ENCODE peak calls at places on chromosomes 12 and 14, in five cellular contexts. Q is neural progenitor cell, V is fibroblast of lung, Z is OCI-LY7, A is mesendoderm. F is an unnamed sample.
A peak's percentile ranks its signal among the peaks of the same experiment; 100 is the strongest.

GRCh38 chr14:73633517-73634332 is 11.1 kb upstream of the DNAL1 start:
- DNase-seq in Z (peak; percentile 60), Q (peak; percentile 75), V (peak; percentile 60), A (peak; percentile 82), F (no peak)

GRCh38 chr12:66620703-66621102 is 58.2 kb downstream of the GRIP1 start:
- DNase-seq in A (no peak), V (peak; percentile 27), Q (no peak), Z (no peak), F (no peak)

GRCh38 chr12:30169839-30170591 is 386.3 kb upstream of the TMTC1 start:
- DNase-seq in Z (no peak), Q (peak; percentile 66), V (peak; percentile 14), A (peak; percentile 58), F (no peak)

GRCh38 chr12:122184522-122184921 is 1.6 kb downstream of the LRRC43 start:
- DNase-seq in Q (no peak), Z (no peak), A (no peak), V (no peak), F (no peak)

GRCh38 chr14:104353221-104353920 is 215.0 kb downstream of the KIF26A start:
- DNase-seq in V (no peak), A (no peak), Z (no peak), Q (no peak), F (no peak)

GRCh38 chr14:76486251-76486743 is 110.4 kb downstream of the ESRRB start:
- DNase-seq in V (no peak), Q (no peak), Z (no peak), A (no peak), F (no peak)

GRCh38 chr12:57008113-57008687 is 1.9 kb upstream of the ZBTB39 start:
- DNase-seq in V (peak; percentile 54), A (peak; percentile 83), Z (peak; percentile 79), Q (peak; percentile 61), F (no peak)

GRCh38 chr14:23550131-23550826 is 1.3 kb downstream of the ZFHX2 start:
- DNase-seq in Q (peak; percentile 22), A (peak; percentile 59), Z (no peak), V (no peak), F (no peak)

GRCh38 chr12:20212658-20213387 is 155.5 kb upstream of the PDE3A start:
- DNase-seq in A (peak; percentile 99), Q (peak; percentile 93), Z (no peak), V (peak; percentile 99), F (peak; percentile 15)

GRCh38 chr12:88371416-88372183 is 208.7 kb downstream of the KITLG start:
- DNase-seq in V (no peak), Z (no peak), A (no peak), Q (no peak), F (no peak)

GRCh38 chr12:6827982-6828670 is at the start of gene P3H3:
- DNase-seq in A (peak; percentile 86), Q (peak; percentile 70), V (peak; percentile 56), Z (peak; percentile 21), F (no peak)

GRCh38 chr14:22118894-22119477 is 445.4 kb upstream of the OR4E1 start:
- DNase-seq in A (no peak), Z (no peak), Q (no peak), V (no peak), F (no peak)

GRCh38 chr14:21385170-21385904 is 1.5 kb upstream of the SUPT16H start:
- DNase-seq in V (no peak), A (no peak), Q (peak; percentile 8), Z (peak; percentile 65), F (no peak)

GRCh38 chr14:33711761-33712160 is 239.1 kb downstream of the EGLN3 start:
- DNase-seq in Z (no peak), V (no peak), A (no peak), Q (no peak), F (no peak)

GRCh38 chr12:14275886-14276285 is 89.6 kb upstream of the ATF7IP start:
- DNase-seq in A (no peak), Q (no peak), V (no peak), Z (no peak), F (no peak)

GRCh38 chr12:10940389-10940788 is 1.3 kb upstream of the TAS2R14 start:
- DNase-seq in A (peak; percentile 84), Z (no peak), Q (no peak), V (peak; percentile 94), F (peak; percentile 71)

GRCh38 chr14:68630081-68630571 is 162.7 kb downstream of the ZFP36L1 start:
- DNase-seq in Q (no peak), A (no peak), V (no peak), Z (no peak), F (no peak)

GRCh38 chr12:12505544-12506501 is 56.8 kb downstream of the DUSP16 start:
- DNase-seq in Z (peak; percentile 42), V (peak; percentile 59), A (peak; percentile 75), Q (no peak), F (no peak)

GRCh38 chr12:49808686-49809368 is 19.4 kb downstream of the NCKAP5L start:
- DNase-seq in Q (peak; percentile 31), V (peak; percentile 33), A (peak; percentile 69), Z (no peak), F (no peak)

GRCh38 chr12:121404734-121405133 is 4.8 kb downstream of the RNF34 start:
- DNase-seq in A (no peak), V (no peak), Z (peak; percentile 48), Q (no peak), F (no peak)

GRCh38 chr12:94763461-94763860 is 113.1 kb upstream of the TMCC3 start:
- DNase-seq in Q (no peak), Z (no peak), V (no peak), A (no peak), F (no peak)
- H3K4me2 ChIP-seq in Q (no peak overlapping the region), Z (peak overlapping the region; percentile 21), V (no peak overlapping the region), A (no peak overlapping the region), F (no peak overlapping the region)

DNA sequence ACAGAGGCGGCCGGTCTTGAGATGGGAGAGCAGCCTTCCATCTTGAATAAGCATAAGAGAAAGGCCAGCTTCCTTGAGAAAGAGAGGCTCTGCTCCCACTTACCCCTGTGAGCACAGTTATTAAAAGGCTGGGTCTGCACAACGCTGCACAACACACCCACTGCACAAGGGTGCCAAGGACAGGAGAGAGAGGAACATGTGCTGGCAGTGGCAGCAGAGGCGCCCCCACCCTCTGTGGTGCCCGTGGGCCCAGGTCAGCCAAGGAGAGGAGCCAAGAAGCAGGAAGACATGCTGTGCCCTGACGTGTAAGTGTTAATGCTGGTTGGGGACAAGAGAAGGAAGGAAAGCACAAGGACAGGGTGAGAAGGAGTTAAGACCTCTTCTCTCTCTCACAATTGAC is 144.4 kb downstream of the TTC7B start:
- DNase-seq in A (no peak), Z (no peak), Q (no peak), V (no peak), F (no peak)
- H3K4me1 ChIP-seq in A (no peaks in the 10 kb centered on the region), Z (peaks cover 13% of the 10 kb centered on the region), Q (no peaks in the 10 kb centered on the region), V (peaks cover 3% of the 10 kb centered on the region), F (no peaks in the 10 kb centered on the region)

GRCh38 chr12:79549531-79550271 is 141.1 kb downstream of the PAWR start:
- DNase-seq in V (peak; percentile 94), Q (no peak), Z (no peak), A (peak; percentile 40), F (no peak)

GRCh38 chr12:79547735-79548347 is 142.9 kb downstream of the PAWR start:
- DNase-seq in Q (peak; percentile 64), Z (peak; percentile 51), V (peak; percentile 71), A (peak; percentile 90), F (no peak)

GRCh38 chr12:79548525-79548924 is 142.2 kb downstream of the PAWR start:
- DNase-seq in Q (no peak), A (peak; percentile 21), V (no peak), Z (no peak), F (no peak)

GRCh38 chr12:79547044-79547734 is 143.6 kb downstream of the PAWR start:
- DNase-seq in Z (no peak), A (peak; percentile 99), Q (peak; percentile 84), V (peak; percentile 94), F (peak; percentile 96)

DNA sequence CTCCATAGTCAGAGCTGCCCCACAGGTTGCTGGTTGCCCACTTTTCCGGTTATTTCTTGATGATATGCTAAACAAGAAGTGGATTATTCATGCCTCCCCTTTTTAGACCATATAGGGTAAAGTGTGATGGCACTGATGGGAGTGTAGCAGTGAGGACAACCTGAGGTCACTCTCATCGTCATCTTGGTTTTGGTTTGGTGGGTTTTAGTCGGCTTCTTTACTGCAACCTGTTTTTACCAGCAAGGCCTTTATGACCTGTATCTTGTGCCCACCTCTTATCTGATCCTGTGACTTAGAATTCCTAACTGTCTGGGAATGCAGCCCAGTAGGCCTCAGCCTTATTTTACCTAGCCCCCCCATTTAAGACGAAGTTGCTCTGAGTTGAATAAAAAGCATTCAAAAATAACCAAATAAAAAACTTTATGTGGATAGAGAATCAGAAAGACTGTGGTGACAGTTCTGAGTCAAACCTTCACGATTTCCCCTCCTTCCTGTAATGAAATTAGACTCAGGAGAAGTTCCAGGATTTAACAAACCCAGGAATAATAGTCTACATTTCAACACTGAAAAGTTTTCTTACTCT is 144.2 kb downstream of the PAWR start:
- DNase-seq in Z (no peak), Q (no peak), V (peak; percentile 79), A (peak; percentile 79), F (no peak)
- H3K4me2 ChIP-seq in Z (no peak overlapping the region), Q (peak overlapping the region; percentile 57), V (no peak overlapping the region), A (no peak overlapping the region), F (peak overlapping the region; percentile 8)

DNA sequence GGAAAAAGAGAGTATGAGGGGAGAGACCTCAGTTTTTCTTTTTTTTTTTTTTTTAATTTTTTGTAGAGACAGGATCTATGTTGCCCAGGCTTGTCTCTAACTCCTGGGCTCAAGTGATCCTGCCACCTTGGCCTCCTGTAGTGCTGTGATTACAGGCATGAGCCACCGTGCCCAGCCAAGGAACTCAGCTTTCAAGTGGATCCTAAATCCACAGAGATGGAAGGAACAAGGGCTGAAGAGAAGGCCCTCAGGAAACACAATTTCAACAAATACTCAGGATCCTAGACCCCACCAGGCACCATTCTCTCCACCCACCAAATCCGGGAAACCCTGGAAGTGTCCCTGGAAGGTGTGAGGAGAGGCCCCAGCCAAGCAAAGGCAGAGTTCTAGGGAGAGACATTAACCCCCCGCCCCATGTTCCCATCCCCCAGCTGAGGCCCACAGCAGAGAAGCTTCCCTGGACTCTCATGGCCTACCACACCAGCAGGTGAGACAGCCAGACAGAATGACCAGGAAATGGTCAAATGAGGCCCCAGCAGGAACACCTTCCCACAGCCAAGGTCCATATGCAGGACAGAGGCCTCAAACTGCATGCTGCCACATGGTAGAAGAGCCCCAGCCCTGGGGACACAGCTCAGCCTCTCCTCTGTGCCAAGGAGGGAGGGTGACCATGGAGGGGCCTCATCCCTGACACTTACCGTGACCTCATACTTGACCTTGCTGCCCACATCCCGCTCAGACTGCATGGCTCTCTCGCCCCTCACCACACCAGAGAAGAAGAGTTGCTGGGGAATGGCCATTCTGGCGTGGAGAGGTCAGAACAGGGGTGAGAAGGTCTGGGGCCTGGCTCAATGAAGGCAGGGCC is 14.1 kb downstream of the ITGA7 start:
- DNase-seq in Q (no peak), V (no peak), A (no peak), Z (no peak), F (no peak)
- H3K4me1 ChIP-seq in Q (no peaks in the 10 kb centered on the region), V (no peaks in the 10 kb centered on the region), A (no peaks in the 10 kb centered on the region), Z (no peaks in the 10 kb centered on the region), F (no peaks in the 10 kb centered on the region)

GRCh38 chr14:85154714-85155113 is 375.2 kb upstream of the FLRT2 start:
- DNase-seq in Z (no peak), V (no peak), Q (no peak), A (no peak), F (no peak)
- H3K4me2 ChIP-seq in Z (no peak overlapping the region), V (no peak overlapping the region), Q (no peak overlapping the region), A (no peak overlapping the region), F (no peak overlapping the region)

F was measured in keratinocyte.